ENCODE peak calls at places on chromosomes 3 and 15, in five cellular contexts. One of them, this sample, is unnamed.

GRCh38 chr15:36029606-36030005 is 483.6 kb upstream of the DPH6 start:
- DNase-seq in stimulated activated CD4-positive, alpha-beta T cell treated with anti-CD3 and anti-CD28 coated beads, Interleukin-12 subunit alpha, Interleukin-12 subunit beta, amount 100 ng/mL, for 4 hours: no peak
- DNase-seq in NCI-H2081: no peak
- DNase-seq in NCI-H345: no peak
- DNase-seq in body of pancreas: no peak
- DNase-seq in this sample: no peak

GRCh38 chr3:107555359-107555758 is 32.6 kb downstream of the BBX start:
- DNase-seq in NCI-H345: no peak
- DNase-seq in stimulated activated CD4-positive, alpha-beta T cell treated with anti-CD3 and anti-CD28 coated beads, Interleukin-12 subunit alpha, Interleukin-12 subunit beta, amount 100 ng/mL, for 4 hours: no peak
- DNase-seq in NCI-H2081: no peak
- DNase-seq in body of pancreas: no peak
- DNase-seq in this sample: no peak

GRCh38 chr3:157115069-157116006 is 44.6 kb downstream of the CCNL1 start:
- DNase-seq in NCI-H345: no peak
- DNase-seq in NCI-H2081: no peak
- DNase-seq in body of pancreas: no peak
- DNase-seq in stimulated activated CD4-positive, alpha-beta T cell treated with anti-CD3 and anti-CD28 coated beads, Interleukin-12 subunit alpha, Interleukin-12 subunit beta, amount 100 ng/mL, for 4 hours: no peak
- DNase-seq in this sample: no peak

GRCh38 chr3:129383292-129383860 is 45.1 kb downstream of the EFCAB12 start:
- DNase-seq in body of pancreas: peak
- DNase-seq in stimulated activated CD4-positive, alpha-beta T cell treated with anti-CD3 and anti-CD28 coated beads, Interleukin-12 subunit alpha, Interleukin-12 subunit beta, amount 100 ng/mL, for 4 hours: peak
- DNase-seq in NCI-H345: peak
- DNase-seq in NCI-H2081: peak
- DNase-seq in this sample: peak

GRCh38 chr15:50328116-50328515 is 26.9 kb downstream of the GABPB1 start:
- DNase-seq in body of pancreas: no peak
- DNase-seq in NCI-H345: no peak
- DNase-seq in NCI-H2081: no peak
- DNase-seq in stimulated activated CD4-positive, alpha-beta T cell treated with anti-CD3 and anti-CD28 coated beads, Interleukin-12 subunit alpha, Interleukin-12 subunit beta, amount 100 ng/mL, for 4 hours: no peak
- DNase-seq in this sample: no peak

GRCh38 chr3:150107429-150108175 is 136.9 kb upstream of the PFN2 start:
- DNase-seq in NCI-H345: no peak
- DNase-seq in NCI-H2081: no peak
- DNase-seq in stimulated activated CD4-positive, alpha-beta T cell treated with anti-CD3 and anti-CD28 coated beads, Interleukin-12 subunit alpha, Interleukin-12 subunit beta, amount 100 ng/mL, for 4 hours: no peak
- DNase-seq in body of pancreas: no peak
- DNase-seq in this sample: no peak

GRCh38 chr3:177340243-177340830 is 143.1 kb upstream of the TBL1XR1 start:
- DNase-seq in NCI-H345: no peak
- DNase-seq in NCI-H2081: no peak
- DNase-seq in body of pancreas: no peak
- DNase-seq in stimulated activated CD4-positive, alpha-beta T cell treated with anti-CD3 and anti-CD28 coated beads, Interleukin-12 subunit alpha, Interleukin-12 subunit beta, amount 100 ng/mL, for 4 hours: no peak
- DNase-seq in this sample: no peak

GRCh38 chr15:88894819-88895767 is at the start of gene HAPLN3:
- DNase-seq in body of pancreas: no peak
- DNase-seq in stimulated activated CD4-positive, alpha-beta T cell treated with anti-CD3 and anti-CD28 coated beads, Interleukin-12 subunit alpha, Interleukin-12 subunit beta, amount 100 ng/mL, for 4 hours: peak
- DNase-seq in NCI-H345: no peak
- DNase-seq in NCI-H2081: no peak
- DNase-seq in this sample: no peak

GRCh38 chr3:50205719-50206276 is 727 bp downstream of the SLC38A3 start:
- DNase-seq in stimulated activated CD4-positive, alpha-beta T cell treated with anti-CD3 and anti-CD28 coated beads, Interleukin-12 subunit alpha, Interleukin-12 subunit beta, amount 100 ng/mL, for 4 hours: peak
- DNase-seq in body of pancreas: peak
- DNase-seq in NCI-H2081: no peak
- DNase-seq in NCI-H345: no peak
- DNase-seq in this sample: no peak

This sample was measured in central memory CD8-positive, alpha-beta T cell.